ENCODE peak calls at places on chromosome 4, in seven cellular contexts. U, B, R, E, W, Y and X are unnamed samples. For H3K9me3 and H3K36me3, the result is how much of the 10 kb centered on the place peaks cover.

GRCh38 chr4:48483006-48483776 is at the start of gene SLC10A4:
- DNase-seq in U (no peak), B (peak), R (no peak), E (no peak), W (no peak), Y (no peak), X (peak)

GRCh38 chr4:121041307-121042090 is 30.8 kb downstream of the NDNF start:
- DNase-seq in U (no peak), B (no peak), R (no peak), E (no peak), W (no peak), Y (no peak), X (no peak)

GRCh38 chr4:138348055-138348454 is 105.9 kb upstream of the SLC7A11 start:
- DNase-seq in U (no peak), B (peak), R (no peak), E (no peak), W (no peak), Y (no peak), X (no peak)

GRCh38 chr4:77930876-77931275 is 68.2 kb downstream of the MRPL1 start:
- DNase-seq in U (no peak), B (no peak), R (no peak), E (no peak), W (no peak), Y (no peak), X (no peak)

GRCh38 chr4:89836897-89837384 is at the start of gene SNCA:
- DNase-seq in U (peak), B (peak), R (peak), E (peak), W (peak), Y (no peak), X (peak)

GRCh38 chr4:117479673-117480072 is 394.3 kb upstream of the TRAM1L1 start:
- DNase-seq in U (no peak), B (no peak), R (no peak), E (no peak), W (no peak), Y (no peak), X (no peak)

GRCh38 chr4:16196482-16197393 is 29.5 kb downstream of the TAPT1 start:
- DNase-seq in U (no peak), B (peak), R (no peak), E (no peak), W (no peak), Y (no peak), X (peak)

GRCh38 chr4:37892641-37893040 is 1.8 kb downstream of the TBC1D1 start:
- DNase-seq in U (no peak), B (no peak), R (no peak), E (no peak), W (no peak), Y (peak), X (no peak)

GRCh38 chr4:109359040-109359646 is 56.7 kb upstream of the COL25A1 start:
- DNase-seq in U (no peak), B (no peak), R (no peak), E (no peak), W (no peak), Y (no peak), X (no peak)

GRCh38 chr4:126405369-126405982 is 1090.7 kb downstream of the FAT4 start:
- DNase-seq in U (no peak), B (no peak), R (no peak), E (no peak), W (no peak), Y (no peak), X (peak)

GRCh38 chr4:176383273-176384077 is 63.7 kb downstream of the SPCS3 start:
- DNase-seq in U (no peak), B (no peak), R (no peak), E (no peak), W (no peak), Y (no peak), X (no peak)

GRCh38 chr4:147039991-147040575 is 94.4 kb upstream of the TTC29 start:
- DNase-seq in U (no peak), B (no peak), R (no peak), E (no peak), W (no peak), Y (no peak), X (no peak)

DNA sequence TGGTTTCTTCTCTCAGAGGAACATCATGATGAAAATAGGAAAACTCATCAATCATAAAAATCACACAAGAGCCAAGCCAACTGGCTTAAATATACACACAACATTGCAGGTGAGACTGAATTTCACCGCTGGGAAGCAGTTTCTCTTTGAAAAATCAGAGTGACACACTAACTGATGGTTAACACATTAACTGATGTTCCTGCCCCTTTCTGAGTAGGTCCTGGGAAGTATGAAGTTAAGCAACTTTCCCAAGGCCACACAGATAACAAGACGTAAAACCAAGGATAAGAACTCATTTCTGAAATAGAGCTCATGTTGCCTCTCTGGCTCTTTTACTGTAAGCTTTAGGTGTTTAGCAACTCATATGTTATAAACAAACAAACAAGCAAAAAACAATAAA is 813.7 kb upstream of the HS3ST1 start:
- DNase-seq in U (no peak), B (peak), R (no peak), E (no peak), W (no peak), Y (no peak), X (no peak)
- H3K9me3 ChIP-seq in U (under half), B (under half), R (under half), E (under half), W (under half), Y (under half), X (under half)

DNA sequence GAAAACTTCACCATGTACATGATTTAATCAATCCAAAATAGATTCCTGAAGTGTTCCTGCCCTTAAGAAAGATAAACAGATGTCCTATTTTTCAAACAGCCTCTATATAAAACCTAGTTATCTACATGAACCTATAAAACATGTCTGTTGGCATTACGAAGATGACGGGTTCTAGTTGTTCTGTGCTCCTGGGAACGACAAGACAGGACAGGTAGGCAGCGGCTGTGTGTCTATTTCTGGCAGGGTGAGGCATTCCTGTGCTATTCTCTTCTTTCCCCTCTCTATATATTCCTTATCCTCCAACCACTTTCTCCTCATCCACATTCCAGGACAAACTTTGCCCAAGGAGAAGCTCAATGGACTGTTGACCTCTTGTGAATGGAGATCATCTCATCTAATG is 6.1 kb downstream of the FAT1 start:
- DNase-seq in U (no peak), B (no peak), R (no peak), E (no peak), W (no peak), Y (no peak), X (no peak)
- H3K36me3 ChIP-seq in U (under half), B (under half), R (under half), E (under half), W (under half), Y (under half), X (under half)

DNA sequence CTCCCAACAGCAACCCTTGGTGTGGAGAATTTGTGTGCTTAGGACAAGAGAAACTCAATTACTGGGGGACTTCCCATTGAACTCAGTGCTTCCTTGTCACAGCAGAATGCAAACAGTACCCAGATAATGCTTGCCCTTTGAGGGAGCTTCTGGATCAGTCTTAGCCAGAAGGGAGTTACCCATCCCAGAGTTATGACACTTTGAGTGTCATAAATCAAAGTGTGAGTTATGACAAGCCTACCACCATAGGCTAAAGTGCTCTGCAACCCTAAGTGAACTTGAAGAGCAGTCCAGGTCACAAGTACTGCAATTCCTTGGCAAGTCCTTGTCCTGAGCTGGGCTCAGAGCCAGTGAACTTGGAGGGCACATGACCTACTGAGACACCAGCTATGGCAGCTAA is 1513.9 kb upstream of the PCDH10 start:
- DNase-seq in U (no peak), B (no peak), R (no peak), E (no peak), W (no peak), Y (no peak), X (no peak)
- H3K9me3 ChIP-seq in U (under half), B (under half), R (under half), E (under half), W (under half), Y (under half), X (under half)

DNA sequence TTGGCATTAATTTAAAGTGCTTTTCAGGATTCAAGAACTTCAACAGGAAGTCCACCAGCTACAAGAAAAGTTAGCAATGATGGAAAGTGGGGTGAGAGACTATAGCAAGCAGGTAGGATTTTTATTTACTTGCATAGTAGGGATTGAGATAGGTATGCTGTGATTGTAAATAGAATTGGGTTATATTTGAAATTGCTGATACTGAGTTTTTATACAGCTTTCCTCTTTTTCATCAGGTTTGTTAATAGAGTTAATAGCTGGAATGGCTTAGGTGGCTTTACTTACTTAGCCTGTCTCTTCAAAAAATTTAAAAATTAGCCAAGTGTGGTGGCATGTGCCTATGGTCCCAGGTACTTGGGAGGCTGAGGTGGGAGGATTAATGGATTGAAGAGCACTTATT is 10.9 kb downstream of the CEP135 start:
- DNase-seq in U (no peak), B (no peak), R (no peak), E (no peak), W (no peak), Y (no peak), X (no peak)
- H3K36me3 ChIP-seq in U (under half), B (under half), R (half or more), E (under half), W (under half), Y (under half), X (under half)

DNA sequence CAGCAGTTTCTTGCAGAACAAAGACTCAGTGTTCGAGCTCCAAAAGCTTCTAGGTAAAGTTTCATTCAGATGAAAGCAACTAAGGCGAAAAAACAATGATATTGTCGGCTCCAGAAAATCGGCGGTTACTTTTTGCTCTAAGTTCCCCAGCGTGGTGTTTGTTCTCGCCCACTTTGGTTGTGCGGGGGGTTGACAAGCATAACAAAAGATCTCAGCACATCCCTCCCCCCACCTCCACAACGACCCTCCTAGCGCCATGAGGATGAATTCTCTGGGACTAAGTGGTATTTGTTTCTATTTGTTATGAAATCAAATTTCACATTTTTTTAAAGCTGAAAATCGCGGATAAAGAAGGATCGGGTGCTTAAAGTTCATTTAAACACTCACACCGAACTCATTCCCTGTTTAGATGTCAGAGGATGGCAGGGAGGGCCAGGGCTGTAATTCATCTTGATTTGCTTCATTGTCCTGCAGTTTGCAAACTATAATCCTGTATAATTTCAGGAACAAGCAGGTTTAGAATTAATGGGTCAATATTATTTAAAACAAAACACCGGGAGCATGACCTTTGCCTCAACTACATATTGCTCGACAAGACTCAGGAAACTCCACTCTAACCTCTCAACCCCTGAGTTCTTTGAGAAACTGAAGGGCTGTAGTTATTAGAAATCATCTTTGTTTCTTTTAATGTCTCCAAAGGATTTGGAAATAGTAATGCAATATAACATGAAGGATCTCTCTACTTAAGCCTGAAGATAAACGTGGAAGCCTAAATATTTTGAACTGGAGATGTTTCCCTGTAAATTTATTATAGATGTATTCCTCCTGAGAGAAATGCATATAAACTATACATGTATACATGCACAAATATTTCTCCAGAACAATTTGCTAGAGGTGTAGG is 6.5 kb downstream of the PITX2 start:
- DNase-seq in U (no peak), B (no peak), R (no peak), E (no peak), W (no peak), Y (no peak), X (no peak)
- H3K9me3 ChIP-seq in U (under half), B (under half), R (under half), E (under half), W (under half), Y (under half), X (under half)

GRCh38 chr4:52611030-52611555 is 48.0 kb downstream of the USP46 start:
- DNase-seq in U (no peak), B (no peak), R (no peak), E (no peak), W (no peak), Y (no peak), X (no peak)
- H3K36me3 ChIP-seq in U (under half), B (under half), R (under half), E (under half), W (under half), Y (under half), X (under half)